ENCODE peak calls at places on chromosomes 4 and X, in six cellular contexts. P is IMR-90, N is H1, Y is mesenchymal stem cell, F is neuronal stem cell, A is trophoblast cell. T is an unnamed sample.

GRCh38 chr4:14943749-14944148 is 58.5 kb upstream of the CPEB2 start:
- DNase-seq in P (no peak), N (no peak), Y (no peak), F (no peak), A (peak), T (no peak)

GRCh38 chrX:31092476-31092875 is 20.6 kb upstream of the FTHL17 start:
- DNase-seq in P (no peak), N (no peak), Y (no peak), F (no peak), A (no peak), T (no peak)

GRCh38 chrX:48045410-48046311 is 25.8 kb downstream of the ZNF630 start:
- DNase-seq in P (peak), N (no peak), Y (peak), F (no peak), A (peak), T (no peak)

GRCh38 chr4:106343865-106344264 is 24.7 kb downstream of the GIMD1 start:
- DNase-seq in P (no peak), N (no peak), Y (no peak), F (no peak), A (no peak), T (no peak)

GRCh38 chr4:164081801-164082200 is 587.3 kb downstream of the TMA16 start:
- DNase-seq in P (no peak), N (no peak), Y (no peak), F (no peak), A (no peak), T (no peak)

GRCh38 chrX:2324116-2324515 is 176.7 kb downstream of the DHRSX start:
- DNase-seq in P (no peak), N (no peak), Y (no peak), F (no peak), A (peak), T (no peak)

GRCh38 chr4:124322234-124322831 is 390.2 kb downstream of the ANKRD50 start:
- DNase-seq in P (peak), N (no peak), Y (peak), F (peak), A (no peak), T (no peak)

GRCh38 chrX:108726748-108727147 is 9.6 kb downstream of the IRS4 start:
- DNase-seq in P (no peak), N (no peak), Y (no peak), F (no peak), A (no peak), T (no peak)

GRCh38 chr4:52244773-52245360 is 193.8 kb downstream of the SPATA18 start:
- DNase-seq in P (no peak), N (no peak), Y (no peak), F (no peak), A (no peak), T (no peak)

GRCh38 chr4:108466936-108467902 is 153.2 kb upstream of the RPL34 start:
- DNase-seq in P (peak), N (no peak), Y (peak), F (no peak), A (no peak), T (no peak)

GRCh38 chr4:178148106-178148505 is 705.9 kb upstream of the AGA start:
- DNase-seq in P (no peak), N (no peak), Y (no peak), F (no peak), A (no peak), T (no peak)

GRCh38 chr4:88605744-88606143 is 13.5 kb downstream of the HERC3 start:
- DNase-seq in P (no peak), N (no peak), Y (no peak), F (no peak), A (no peak), T (no peak)

GRCh38 chrX:39834600-39834999 is 263.2 kb downstream of the BCOR start:
- DNase-seq in P (no peak), N (no peak), Y (no peak), F (no peak), A (no peak), T (no peak)

GRCh38 chrX:39829965-39830364 is 267.8 kb downstream of the BCOR start:
- DNase-seq in P (no peak), N (no peak), Y (no peak), F (no peak), A (no peak), T (no peak)

GRCh38 chrX:39835241-39835640 is 262.5 kb downstream of the BCOR start:
- DNase-seq in P (no peak), N (no peak), Y (no peak), F (no peak), A (no peak), T (no peak)

GRCh38 chrX:39830414-39830813 is 267.3 kb downstream of the BCOR start:
- DNase-seq in P (no peak), N (no peak), Y (no peak), F (no peak), A (no peak), T (no peak)

DNA sequence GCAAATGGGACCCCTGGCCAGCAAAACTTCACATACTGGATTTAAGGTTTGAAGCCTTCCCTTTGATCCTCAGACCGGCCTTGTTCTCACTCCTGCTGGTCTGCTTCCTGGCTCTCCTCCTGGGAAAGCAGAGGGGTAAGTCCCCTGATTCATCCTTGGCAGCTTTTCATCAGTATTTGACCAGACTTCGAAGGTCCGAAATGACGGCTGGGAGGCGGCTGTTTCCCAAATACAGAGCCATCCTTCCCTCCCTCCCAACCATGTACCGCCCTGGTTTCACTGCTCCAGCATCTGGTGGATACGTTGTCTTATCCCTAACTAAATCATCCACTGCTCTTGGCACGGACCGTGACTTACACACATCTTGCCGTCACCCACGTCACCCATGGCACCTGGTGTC is 265.5 kb downstream of the BCOR start:
- DNase-seq in P (no peak), N (no peak), Y (no peak), F (no peak), A (no peak), T (no peak)
- H3K14ac ChIP-seq in P (no peak), N (no peak), Y (no peak), F (no peak), A (no peak), T (no peak)

GRCh38 chr4:125390727-125391126 is 76.0 kb downstream of the FAT4 start:
- DNase-seq in P (no peak), N (no peak), Y (no peak), F (no peak), A (no peak), T (no peak)

GRCh38 chr4:125393825-125394224 is 79.1 kb downstream of the FAT4 start:
- DNase-seq in P (no peak), N (no peak), Y (no peak), F (no peak), A (no peak), T (no peak)

GRCh38 chr4:125390126-125390525 is 75.4 kb downstream of the FAT4 start:
- DNase-seq in P (peak), N (no peak), Y (peak), F (no peak), A (no peak), T (no peak)

GRCh38 chr4:125389713-125390112 is 75.0 kb downstream of the FAT4 start:
- DNase-seq in P (peak), N (no peak), Y (peak), F (no peak), A (no peak), T (no peak)

DNA sequence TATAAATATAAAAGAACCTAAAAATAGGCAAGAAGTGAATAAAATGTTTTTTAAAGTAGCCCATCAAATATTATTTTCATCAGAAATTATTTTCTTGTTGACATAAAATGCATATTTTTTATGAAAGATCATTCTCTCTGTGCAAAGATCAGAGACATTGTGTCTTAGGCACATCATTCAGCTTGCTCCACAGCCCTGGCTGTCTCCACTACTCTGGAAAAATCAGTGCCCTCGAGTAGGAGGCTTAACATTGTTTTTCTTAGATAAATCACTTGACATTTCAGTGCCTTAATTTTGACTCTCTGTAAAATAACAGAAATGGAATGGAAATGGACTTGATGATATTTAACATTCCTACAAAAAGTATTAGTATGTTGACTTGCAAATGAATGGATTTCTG is 77.9 kb downstream of the FAT4 start:
- DNase-seq in P (no peak), N (no peak), Y (no peak), F (no peak), A (no peak), T (no peak)
- H3K14ac ChIP-seq in P (peak), N (no peak), Y (no peak), F (no peak), A (no peak), T (no peak)

DNA sequence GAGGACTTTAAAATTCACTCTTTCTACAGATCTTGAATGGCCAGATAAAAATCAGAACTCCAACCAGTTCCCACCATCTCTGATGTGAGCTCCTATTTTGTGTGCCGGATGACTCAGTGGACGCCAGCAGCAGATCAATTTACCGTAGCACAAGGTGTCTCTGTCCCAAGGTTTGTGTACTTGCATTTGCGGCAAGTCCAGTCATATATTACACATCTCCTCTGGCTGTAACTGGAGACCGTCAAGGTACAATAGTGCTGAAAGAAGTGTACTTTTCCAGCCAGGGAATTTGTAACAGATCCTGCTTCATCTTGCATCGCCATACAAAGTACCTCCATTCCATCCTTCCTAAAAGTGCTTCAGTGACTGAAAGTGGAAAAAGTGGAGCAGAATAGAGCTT is 108.2 kb upstream of the SORBS2 start:
- DNase-seq in P (no peak), N (no peak), Y (no peak), F (no peak), A (no peak), T (no peak)
- H3K14ac ChIP-seq in P (no peak), N (no peak), Y (peak), F (no peak), A (no peak), T (no peak)

GRCh38 chr4:10737335-10737734 is 52.8 kb upstream of the CLNK start:
- DNase-seq in P (peak), N (no peak), Y (peak), F (no peak), A (peak), T (no peak)
- H3K14ac ChIP-seq in P (no peak), N (no peak), Y (no peak), F (no peak), A (no peak), T (no peak)

GRCh38 chr4:58981828-58982227 is 1871.6 kb upstream of the IGFBP7 start:
- DNase-seq in P (no peak), N (no peak), Y (no peak), F (no peak), A (no peak), T (no peak)
- H3K14ac ChIP-seq in P (no peak), N (no peak), Y (no peak), F (no peak), A (no peak), T (no peak)

DNA sequence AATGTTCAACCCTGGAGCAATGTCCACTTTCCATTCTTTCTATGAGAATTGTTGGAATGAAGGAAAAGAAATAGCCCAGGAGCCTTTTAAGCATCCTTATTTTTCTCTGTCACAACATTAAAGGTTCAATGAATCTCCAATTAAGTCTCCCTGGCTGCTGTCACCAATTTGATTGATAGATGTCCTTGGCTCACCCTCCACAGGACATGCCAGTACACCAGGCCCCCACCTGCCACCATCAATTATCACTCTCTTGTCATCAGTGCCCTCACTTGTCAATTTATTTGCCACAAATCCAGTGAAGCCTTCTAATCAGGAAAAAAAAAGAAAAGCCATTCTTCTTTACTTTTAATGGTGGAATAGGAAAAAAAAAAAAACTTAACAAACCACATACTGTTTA is 453.6 kb downstream of the CENPC start:
- DNase-seq in P (no peak), N (no peak), Y (no peak), F (no peak), A (no peak), T (no peak)
- H3K14ac ChIP-seq in P (no peak), N (no peak), Y (no peak), F (no peak), A (no peak), T (no peak)